ENCODE peak calls at places on chromosomes 1 and 21, in six cellular contexts. B is choroid plexus epithelial cell, F is C1 segment of cervical spinal cord, M is heart left ventricle, X is Kasumi-1, K is GM03348. O is an unnamed sample.

GRCh38 chr1:162235261-162235780 is 141.3 kb downstream of the SPATA46 start:
- DNase-seq in B (peak; percentile 78), F (no peak), M (no peak), X (no peak), K (peak; percentile 16), O (no peak)

GRCh38 chr1:59146651-59147358 is 150.1 kb upstream of the FGGY start:
- DNase-seq in B (peak; percentile 73), F (no peak), M (peak; percentile 83), X (peak; percentile 13), K (peak; percentile 75), O (peak; percentile 54)

GRCh38 chr1:189007824-189008223 is 1469.8 kb downstream of the BRINP3 start:
- DNase-seq in B (no peak), F (no peak), M (no peak), X (no peak), K (no peak), O (no peak)

GRCh38 chr1:41758490-41758889 is 160.2 kb downstream of the HIVEP3 start:
- DNase-seq in B (peak; percentile 34), F (no peak), M (no peak), X (no peak), K (peak; percentile 43), O (no peak)

GRCh38 chr1:167543566-167543965 is 10.0 kb downstream of the CREG1 start:
- DNase-seq in B (no peak), F (no peak), M (no peak), X (no peak), K (no peak), O (no peak)

GRCh38 chr21:42986125-42986783 is 11.9 kb downstream of the PKNOX1 start:
- DNase-seq in B (no peak), F (no peak), M (no peak), X (no peak), K (no peak), O (no peak)

GRCh38 chr1:59124166-59124565 is 172.7 kb upstream of the FGGY start:
- DNase-seq in B (peak; percentile 78), F (no peak), M (no peak), X (no peak), K (peak; percentile 24), O (no peak)

GRCh38 chr1:197195100-197195499 is 48.6 kb upstream of the ASPM start:
- DNase-seq in B (no peak), F (no peak), M (no peak), X (no peak), K (peak; percentile 7), O (no peak)

GRCh38 chr1:192592981-192593683 is 17.6 kb downstream of the RGS1 start:
- DNase-seq in B (peak; percentile 14), F (no peak), M (no peak), X (no peak), K (peak; percentile 16), O (no peak)

GRCh38 chr1:48003741-48004503 is 6.7 kb upstream of the TRABD2B start:
- DNase-seq in B (no peak), F (no peak), M (no peak), X (no peak), K (no peak), O (no peak)

GRCh38 chr1:172469717-172470116 is 25.8 kb upstream of the PIGC start:
- DNase-seq in B (no peak), F (no peak), M (no peak), X (no peak), K (no peak), O (no peak)

GRCh38 chr1:7015022-7015421 is 229.8 kb downstream of the CAMTA1 start:
- DNase-seq in B (no peak), F (no peak), M (no peak), X (no peak), K (no peak), O (no peak)

GRCh38 chr1:77039739-77040138 is 172.5 kb downstream of the ST6GALNAC5 start:
- DNase-seq in B (peak; percentile 99), F (no peak), M (no peak), X (no peak), K (peak; percentile 90), O (no peak)

GRCh38 chr1:89360716-89361115 is 3.1 kb upstream of the GBP6 start:
- DNase-seq in B (no peak), F (no peak), M (no peak), X (no peak), K (no peak), O (no peak)